ENCODE peak calls at places on chromosomes 7 and 10, in ten cellular contexts. Z, T, B, D, J, M, W, U, V and X are unnamed samples.

GRCh38 chr10:85151506-85151905 is 823.1 kb downstream of the CCSER2 start:
- DNase-seq in Z (no peak), T (no peak), B (no peak), D (no peak), J (no peak), M (no peak), W (no peak), U (no peak), V (no peak), X (no peak)

GRCh38 chr7:24920702-24921679 is 59.0 kb downstream of the OSBPL3 start:
- DNase-seq in Z (no peak), T (no peak), B (no peak), D (no peak), J (no peak), M (no peak), W (no peak), U (no peak), V (no peak), X (no peak)

GRCh38 chr10:77026148-77026547 is 611.5 kb downstream of the KCNMA1 start:
- DNase-seq in Z (no peak), T (no peak), B (no peak), D (no peak), J (no peak), M (no peak), W (no peak), U (no peak), V (no peak), X (no peak)

GRCh38 chr7:68146970-68147369 is 1150.3 kb downstream of the TYW1 start:
- DNase-seq in Z (no peak), T (no peak), B (no peak), D (no peak), J (no peak), M (no peak), W (no peak), U (no peak), V (no peak), X (no peak)

GRCh38 chr10:118463740-118464139 is 121.6 kb upstream of the FAM204A start:
- DNase-seq in Z (no peak), T (no peak), B (no peak), D (no peak), J (no peak), M (no peak), W (no peak), U (no peak), V (no peak), X (no peak)

GRCh38 chr7:48708635-48709034 is 215.7 kb upstream of the CDC14C start:
- DNase-seq in Z (no peak), T (no peak), B (no peak), D (no peak), J (no peak), M (no peak), W (no peak), U (no peak), V (peak), X (no peak)

GRCh38 chr10:117152668-117153067 is 14.6 kb upstream of the VAX1 start:
- DNase-seq in Z (no peak), T (peak), B (no peak), D (peak), J (no peak), M (no peak), W (no peak), U (no peak), V (no peak), X (no peak)

GRCh38 chr7:17184805-17185689 is 113.4 kb upstream of the AHR start:
- DNase-seq in Z (no peak), T (peak), B (no peak), D (no peak), J (no peak), M (no peak), W (no peak), U (peak), V (no peak), X (no peak)

GRCh38 chr7:98266840-98267239 is 14.6 kb upstream of the BRI3 start:
- DNase-seq in Z (no peak), T (peak), B (no peak), D (no peak), J (no peak), M (no peak), W (no peak), U (peak), V (no peak), X (no peak)

GRCh38 chr7:27901028-27901760 is 161.2 kb downstream of the TAX1BP1 start:
- DNase-seq in Z (no peak), T (peak), B (peak), D (no peak), J (no peak), M (no peak), W (no peak), U (peak), V (no peak), X (no peak)

GRCh38 chr10:85612378-85612775 is 754.2 kb downstream of the GRID1 start:
- DNase-seq in Z (no peak), T (no peak), B (no peak), D (no peak), J (peak), M (no peak), W (no peak), U (no peak), V (no peak), X (no peak)

GRCh38 chr10:109587366-109587765 is 335.9 kb downstream of the XPNPEP1 start:
- DNase-seq in Z (no peak), T (no peak), B (no peak), D (no peak), J (no peak), M (no peak), W (no peak), U (no peak), V (no peak), X (no peak)

GRCh38 chr7:99737726-99738125 is 2.7 kb upstream of the CYP3A7 start:
- DNase-seq in Z (no peak), T (peak), B (no peak), D (peak), J (no peak), M (no peak), W (no peak), U (peak), V (no peak), X (no peak)

GRCh38 chr7:84668116-84668515 is 473.5 kb upstream of the SEMA3A start:
- DNase-seq in Z (no peak), T (no peak), B (no peak), D (no peak), J (no peak), M (no peak), W (no peak), U (no peak), V (no peak), X (no peak)

GRCh38 chr10:20624642-20625041 is 272.5 kb downstream of the NEBL start:
- DNase-seq in Z (peak), T (peak), B (no peak), D (no peak), J (no peak), M (no peak), W (peak), U (no peak), V (no peak), X (no peak)

GRCh38 chr10:12419279-12419847 is 70.0 kb downstream of the CAMK1D start:
- DNase-seq in Z (peak), T (peak), B (no peak), D (peak), J (peak), M (peak), W (peak), U (peak), V (no peak), X (no peak)

GRCh38 chr10:110918269-110918632 is 729 bp downstream of the BBIP1 start:
- DNase-seq in Z (no peak), T (peak), B (no peak), D (peak), J (peak), M (no peak), W (peak), U (peak), V (peak), X (peak)

GRCh38 chr7:1883031-1883761 is 213.1 kb downstream of the ELFN1 start:
- DNase-seq in Z (no peak), T (peak), B (no peak), D (peak), J (no peak), M (no peak), W (no peak), U (peak), V (no peak), X (no peak)

GRCh38 chr10:77274046-77274795 is 363.4 kb downstream of the KCNMA1 start:
- DNase-seq in Z (no peak), T (peak), B (no peak), D (no peak), J (no peak), M (no peak), W (peak), U (no peak), V (no peak), X (no peak)

GRCh38 chr7:149237502-149237901 is 1.9 kb upstream of the ZNF212 start:
- DNase-seq in Z (no peak), T (no peak), B (no peak), D (no peak), J (no peak), M (no peak), W (no peak), U (no peak), V (no peak), X (no peak)

GRCh38 chr10:21860718-21861117 is 142.8 kb downstream of the DNAJC1 start:
- DNase-seq in Z (no peak), T (peak), B (no peak), D (no peak), J (no peak), M (no peak), W (no peak), U (peak), V (no peak), X (no peak)

GRCh38 chr7:84548366-84549085 is 353.9 kb upstream of the SEMA3A start:
- DNase-seq in Z (no peak), T (peak), B (no peak), D (peak), J (no peak), M (no peak), W (no peak), U (peak), V (peak), X (no peak)

GRCh38 chr10:130045091-130045652 is 65.5 kb downstream of the C10orf143 start:
- DNase-seq in Z (no peak), T (peak), B (no peak), D (peak), J (no peak), M (no peak), W (no peak), U (no peak), V (peak), X (no peak)

GRCh38 chr7:66771795-66772194 is 31.3 kb downstream of the RABGEF1 start:
- DNase-seq in Z (no peak), T (no peak), B (no peak), D (no peak), J (no peak), M (no peak), W (no peak), U (no peak), V (no peak), X (no peak)

GRCh38 chr10:20299037-20299557 is 482.9 kb downstream of the PLXDC2 start:
- DNase-seq in Z (no peak), T (no peak), B (no peak), D (peak), J (no peak), M (no peak), W (no peak), U (peak), V (peak), X (no peak)

GRCh38 chr7:116671681-116672595 is at the start of gene MET:
- DNase-seq in Z (peak), T (peak), B (peak), D (peak), J (no peak), M (peak), W (peak), U (peak), V (peak), X (peak)
- TF ChIP-seq CTCF in Z (peak), T (peak), B (no peak), D (peak), J (no peak), M (peak), W (peak), U (peak), V (peak), X (peak)

DNA sequence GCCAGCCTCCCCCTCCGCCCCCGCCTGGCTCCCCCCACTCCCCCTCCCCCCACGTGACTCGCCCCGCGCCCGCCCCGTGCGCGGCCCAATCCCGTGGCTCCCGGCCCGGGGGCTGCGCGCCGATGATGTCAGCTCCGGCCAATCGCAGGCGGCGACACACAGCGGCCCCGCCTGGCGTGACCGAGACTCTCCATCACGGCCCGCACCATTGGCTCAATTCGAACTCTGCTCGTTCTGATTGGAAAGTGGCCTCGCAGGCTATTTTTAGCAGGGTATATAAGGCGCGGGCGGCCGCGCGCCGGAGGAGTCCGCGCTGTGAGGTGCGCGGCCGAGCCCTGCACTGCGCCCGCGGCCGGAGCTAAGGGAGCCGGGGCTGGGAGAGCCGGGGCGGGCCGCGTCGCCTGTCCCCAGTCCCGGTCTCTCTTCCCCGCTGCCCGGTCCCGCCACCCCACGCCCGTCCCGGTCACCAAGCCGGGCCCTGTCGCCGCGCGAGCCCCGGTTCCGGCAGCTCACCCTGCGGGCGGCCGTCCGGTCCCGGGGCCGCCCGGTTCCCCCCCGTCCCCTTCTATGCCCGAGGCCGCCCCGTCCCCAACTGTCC is 341 bp upstream of the KLF6 start:
- DNase-seq in Z (peak), T (peak), B (peak), D (peak), J (peak), M (peak), W (peak), U (peak), V (peak), X (peak)
- TF ChIP-seq CTCF in Z (no peak), T (no peak), B (no peak), D (no peak), J (no peak), M (no peak), W (no peak), U (no peak), V (no peak), X (no peak)

GRCh38 chr10:44462338-44462914 is 77.5 kb upstream of the CXCL12 start:
- DNase-seq in Z (no peak), T (no peak), B (no peak), D (no peak), J (no peak), M (no peak), W (no peak), U (no peak), V (no peak), X (no peak)

GRCh38 chr10:44460499-44460898 is 75.6 kb upstream of the CXCL12 start:
- DNase-seq in Z (no peak), T (peak), B (no peak), D (no peak), J (no peak), M (no peak), W (no peak), U (peak), V (no peak), X (no peak)

GRCh38 chr10:44458671-44459403 is 73.9 kb upstream of the CXCL12 start:
- DNase-seq in Z (no peak), T (no peak), B (no peak), D (no peak), J (no peak), M (no peak), W (no peak), U (no peak), V (no peak), X (no peak)

GRCh38 chr10:44459677-44460076 is 74.8 kb upstream of the CXCL12 start:
- DNase-seq in Z (no peak), T (no peak), B (no peak), D (no peak), J (no peak), M (no peak), W (no peak), U (no peak), V (no peak), X (no peak)

GRCh38 chr10:44457259-44457658 is 72.4 kb upstream of the CXCL12 start:
- DNase-seq in Z (no peak), T (no peak), B (no peak), D (no peak), J (no peak), M (no peak), W (no peak), U (no peak), V (no peak), X (no peak)
- TF ChIP-seq CTCF in Z (no peak), T (peak), B (no peak), D (no peak), J (no peak), M (no peak), W (no peak), U (peak), V (peak), X (peak)

DNA sequence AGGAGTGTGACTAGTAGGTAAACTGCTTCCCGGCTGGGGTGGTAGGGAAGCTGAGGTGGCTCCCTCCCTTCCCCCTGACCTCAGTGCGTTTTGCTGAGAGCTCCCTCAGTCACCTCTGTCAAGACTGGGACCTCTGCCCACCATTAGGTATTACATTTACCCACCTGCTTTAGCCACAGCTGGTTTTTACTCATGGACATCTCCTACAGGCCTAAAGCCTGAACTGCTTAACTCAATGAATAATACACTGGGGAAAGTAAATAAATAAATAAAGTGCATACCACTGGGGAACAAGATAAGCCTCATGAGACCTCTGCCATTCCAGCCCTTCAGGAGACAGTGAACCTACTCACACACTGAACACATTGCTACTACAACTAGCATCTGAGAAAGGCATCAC is 38.9 kb upstream of the CDK13 start:
- DNase-seq in Z (no peak), T (peak), B (no peak), D (no peak), J (no peak), M (no peak), W (no peak), U (peak), V (no peak), X (no peak)
- TF ChIP-seq CTCF in Z (no peak), T (no peak), B (no peak), D (no peak), J (no peak), M (no peak), W (no peak), U (no peak), V (no peak), X (no peak)

DNA sequence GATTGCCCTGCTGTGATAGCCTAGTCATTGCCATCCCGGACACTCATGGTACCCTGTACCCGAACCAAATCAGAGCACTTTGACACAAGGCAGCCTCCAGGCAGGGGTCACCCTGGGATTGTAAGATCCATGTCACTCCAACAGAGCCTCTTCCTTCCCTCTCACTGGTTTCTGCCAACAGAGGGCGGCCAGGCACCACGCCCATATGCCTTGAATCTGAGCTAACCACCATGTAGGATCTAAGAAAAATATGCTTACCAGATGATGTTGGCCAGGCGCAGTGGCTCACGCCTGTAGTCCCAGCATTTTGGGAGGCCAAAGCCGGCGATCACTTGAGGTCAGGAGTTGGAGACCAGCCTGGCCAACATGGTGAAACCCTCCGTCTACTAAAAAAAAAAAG is 389.2 kb upstream of the KLF6 start:
- DNase-seq in Z (no peak), T (peak), B (no peak), D (peak), J (no peak), M (no peak), W (no peak), U (peak), V (peak), X (no peak)
- TF ChIP-seq CTCF in Z (no peak), T (no peak), B (no peak), D (peak), J (no peak), M (peak), W (no peak), U (peak), V (peak), X (no peak)

DNA sequence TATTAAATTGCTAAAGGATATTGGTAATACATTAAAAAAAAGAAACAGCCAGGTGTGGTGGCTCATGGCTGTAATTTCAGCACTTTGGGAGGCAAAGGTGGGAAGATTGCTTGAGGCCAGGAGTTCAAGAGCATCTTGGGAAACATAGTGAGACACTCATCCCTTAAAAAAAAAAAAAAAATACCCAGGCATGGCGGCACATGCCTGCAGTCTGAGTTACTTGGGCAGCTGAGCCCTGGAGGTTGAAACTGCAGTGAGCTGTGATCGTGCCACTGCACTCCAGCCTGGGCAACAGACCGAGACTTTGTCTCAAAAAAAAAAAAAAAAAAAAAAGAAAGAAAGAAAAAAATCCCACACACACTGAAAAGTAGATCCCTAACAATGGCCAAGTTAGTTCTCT is 59.7 kb downstream of the MACC1 start:
- DNase-seq in Z (no peak), T (no peak), B (no peak), D (no peak), J (no peak), M (no peak), W (no peak), U (no peak), V (no peak), X (no peak)
- TF ChIP-seq CTCF in Z (no peak), T (no peak), B (no peak), D (no peak), J (no peak), M (no peak), W (no peak), U (no peak), V (no peak), X (no peak)